ENCODE peak calls at places on chromosomes 3 and 15, in four cellular contexts. L, R, A and J are unnamed samples.

GRCh38 chr3:122019493-122019892 is 2.6 kb downstream of the ILDR1 start:
- DNase-seq in R (no peak), L (no peak), A (no peak), J (no peak)

GRCh38 chr15:100570735-100571363 is 31.1 kb downstream of the LINS1 start:
- DNase-seq in L (no peak), A (no peak), R (no peak), J (no peak)

GRCh38 chr3:23667536-23668429 is 138.0 kb upstream of the UBE2E1 start:
- DNase-seq in R (no peak), A (no peak), L (no peak), J (peak)

GRCh38 chr3:183252108-183252782 is 808 bp upstream of the B3GNT5 start:
- DNase-seq in R (no peak), A (no peak), L (no peak), J (no peak)

GRCh38 chr15:58442122-58442521 is 10.3 kb downstream of the LIPC start:
- DNase-seq in L (no peak), A (no peak), R (no peak), J (no peak)

GRCh38 chr15:63246691-63247464 is 30.5 kb upstream of the APH1B start:
- DNase-seq in A (no peak), L (no peak), R (no peak), J (peak)

GRCh38 chr3:38454179-38454883 is 641 bp downstream of the ACVR2B start:
- DNase-seq in A (peak), L (peak), R (no peak), J (peak)

GRCh38 chr3:126621171-126621570 is 33.8 kb downstream of the TXNRD3 start:
- DNase-seq in A (no peak), R (no peak), L (no peak), J (peak)

GRCh38 chr3:76585794-76586392 is 454.0 kb upstream of the ROBO2 start:
- DNase-seq in R (no peak), A (no peak), L (peak), J (peak)

GRCh38 chr3:189262746-189263145 is 91.0 kb downstream of the TPRG1 start:
- DNase-seq in R (no peak), L (no peak), A (no peak), J (no peak)

GRCh38 chr3:4550957-4551754 is 58.0 kb downstream of the ITPR1 start:
- DNase-seq in R (no peak), A (no peak), L (no peak), J (peak)

GRCh38 chr15:41879321-41879845 is 14.5 kb downstream of the SPTBN5 start:
- DNase-seq in L (no peak), R (no peak), A (no peak), J (no peak)

GRCh38 chr15:88912500-88912921 is 668 bp downstream of the MFGE8 start:
- DNase-seq in A (no peak), L (peak), R (no peak), J (peak)

GRCh38 chr3:139238281-139239030 is 105.4 kb upstream of the MRPS22 start:
- DNase-seq in R (no peak), L (no peak), A (no peak), J (no peak)

GRCh38 chr3:188092648-188093047 is 61.3 kb upstream of the LPP start:
- DNase-seq in A (no peak), R (no peak), L (no peak), J (peak)

GRCh38 chr15:64333986-64334385 is 22.0 kb downstream of the CSNK1G1 start:
- DNase-seq in R (no peak), A (no peak), L (no peak), J (no peak)

GRCh38 chr3:112676659-112677234 is 35.8 kb upstream of the CCDC80 start:
- DNase-seq in R (peak), L (peak), A (no peak), J (peak)

GRCh38 chr3:174891524-174892203 is 32.5 kb downstream of the NAALADL2 start:
- DNase-seq in A (no peak), L (peak), R (no peak), J (no peak)

GRCh38 chr3:29171583-29171990 is 109.3 kb upstream of the RBMS3 start:
- DNase-seq in R (no peak), A (no peak), L (no peak), J (peak)

GRCh38 chr3:139934557-139935070 is 371 bp upstream of the CLSTN2 start:
- DNase-seq in R (peak), L (peak), A (peak), J (peak)

GRCh38 chr15:87038404-87038803 is 958.7 kb downstream of the AGBL1 start:
- DNase-seq in L (peak), R (peak), A (no peak), J (no peak)

GRCh38 chr15:101370330-101371024 is 75.4 kb upstream of the SNRPA1 start:
- DNase-seq in A (no peak), L (no peak), R (no peak), J (no peak)

GRCh38 chr15:45378149-45378912 is at the start of gene GATM:
- DNase-seq in A (peak), L (peak), R (peak), J (peak)

GRCh38 chr15:74869726-74870407 is 3.3 kb downstream of the SCAMP2 start:
- DNase-seq in A (no peak), R (no peak), L (no peak), J (peak)

GRCh38 chr15:78242128-78242527 is 7.8 kb upstream of the ACSBG1 start:
- DNase-seq in R (peak), A (peak), L (peak), J (peak)

GRCh38 chr3:188286087-188286513 is 132.1 kb downstream of the LPP start:
- DNase-seq in L (no peak), A (no peak), R (no peak), J (peak)

GRCh38 chr3:10249833-10250232 is 1.6 kb downstream of the TATDN2 start:
- DNase-seq in L (no peak), R (no peak), A (no peak), J (peak)

GRCh38 chr15:51758645-51759044 is 7.2 kb downstream of the TMOD2 start:
- DNase-seq in A (no peak), R (no peak), L (no peak), J (peak)
- H2BK15ac ChIP-seq in A (no peak), R (no peak), L (no peak), J (no peak)

GRCh38 chr3:134464693-134465385 is 20.9 kb downstream of the ANAPC13 start:
- DNase-seq in A (no peak), L (peak), R (peak), J (no peak)

GRCh38 chr3:134460965-134461364 is 24.8 kb downstream of the ANAPC13 start:
- DNase-seq in L (no peak), R (no peak), A (no peak), J (peak)

GRCh38 chr3:134463676-134464611 is 21.8 kb downstream of the ANAPC13 start:
- DNase-seq in R (peak), L (peak), A (peak), J (peak)

GRCh38 chr3:134459506-134460041 is 26.2 kb downstream of the ANAPC13 start:
- DNase-seq in R (no peak), A (no peak), L (no peak), J (no peak)

DNA sequence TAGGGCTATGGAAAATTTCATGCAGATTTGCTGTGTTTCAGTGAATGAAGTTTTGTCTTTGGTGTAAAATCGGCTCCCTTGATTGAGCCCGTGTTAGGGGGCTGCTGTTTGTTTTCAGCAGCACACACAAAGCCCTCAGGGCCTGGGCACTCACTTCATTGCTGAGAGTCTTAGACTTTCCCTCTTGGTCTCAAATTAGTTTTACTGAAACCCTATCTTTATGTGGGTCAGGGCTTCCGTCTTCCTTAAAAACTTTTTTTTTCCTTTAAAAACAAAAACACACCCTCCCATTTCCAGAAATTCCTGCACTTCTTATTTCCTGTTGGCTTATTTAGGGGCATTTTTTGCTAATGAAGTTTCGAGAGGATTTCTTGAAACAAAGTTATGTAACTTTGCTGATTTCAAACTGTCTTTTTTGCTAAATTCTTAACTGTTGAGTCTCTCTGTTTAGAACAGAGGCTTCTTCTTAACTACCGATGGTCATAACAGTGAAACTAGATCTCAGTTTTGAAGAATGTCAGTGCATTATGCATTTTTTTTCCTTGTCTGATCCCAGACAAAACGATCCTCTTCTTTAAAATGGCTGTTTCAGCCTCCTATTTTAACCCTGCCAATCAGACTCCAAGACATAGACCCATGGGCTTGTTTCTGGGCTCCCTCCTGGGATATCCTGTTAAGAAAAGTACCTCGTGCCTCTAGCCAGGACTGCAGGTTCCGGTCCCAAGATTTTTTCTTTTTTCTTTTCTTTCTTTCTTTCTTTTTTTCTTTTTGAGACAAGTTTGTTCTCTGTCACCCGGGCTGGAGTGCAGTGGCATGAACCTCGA is 23.3 kb downstream of the ANAPC13 start:
- DNase-seq in R (no peak), L (no peak), A (no peak), J (peak)
- H2AK5ac ChIP-seq in R (no peak), L (no peak), A (no peak), J (peak)

GRCh38 chr3:45204136-45204535 is 22.0 kb downstream of the TMEM158 start:
- DNase-seq in A (no peak), R (no peak), L (no peak), J (peak)
- H2BK15ac ChIP-seq in A (no peak), R (no peak), L (no peak), J (no peak)

DNA sequence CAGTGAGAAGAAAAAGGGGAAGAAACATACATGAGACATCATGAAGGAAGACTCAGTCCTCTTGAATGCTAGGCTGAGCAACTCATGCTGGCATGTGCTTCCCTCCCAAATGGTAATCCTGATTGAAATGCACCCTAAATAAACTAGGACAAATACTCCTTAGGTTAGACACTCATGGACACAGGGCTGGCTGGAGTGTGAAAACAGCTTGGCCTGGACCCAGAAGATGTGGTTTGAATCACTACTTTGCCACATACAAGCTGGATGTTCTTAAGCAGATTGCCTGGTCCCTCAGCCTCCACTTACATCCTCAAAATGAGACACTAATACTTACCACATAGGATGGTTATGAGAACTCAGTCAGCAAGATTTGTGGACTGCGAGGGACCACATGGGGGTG is 138.7 kb upstream of the SLC7A14 start:
- DNase-seq in A (no peak), R (no peak), L (peak), J (peak)
- H2AK5ac ChIP-seq in A (no peak), R (no peak), L (no peak), J (peak)

GRCh38 chr15:80744411-80744810 is 34.8 kb upstream of the CEMIP start:
- DNase-seq in R (no peak), L (no peak), A (no peak), J (no peak)
- H2BK15ac ChIP-seq in R (no peak), L (no peak), A (no peak), J (no peak)

DNA sequence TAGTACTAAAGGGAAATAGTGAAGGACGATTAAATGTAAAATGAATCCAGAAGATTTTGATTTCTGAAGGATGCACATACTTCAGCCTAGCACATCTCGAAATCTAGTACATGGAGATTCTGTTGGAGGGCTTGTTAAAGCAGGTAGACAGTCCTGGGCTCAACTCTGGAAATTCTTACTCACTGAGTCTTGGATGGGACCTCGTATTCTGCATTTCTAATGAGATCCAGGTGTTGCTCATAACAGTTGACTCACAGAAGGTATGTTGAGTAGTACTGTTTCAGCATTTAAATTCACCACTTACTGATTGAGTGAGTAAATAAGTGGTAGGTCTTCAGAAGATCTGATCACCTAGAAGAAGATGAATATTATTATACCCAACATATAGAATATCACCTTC is 623.4 kb upstream of the SGO1 start:
- DNase-seq in L (no peak), R (no peak), A (no peak), J (no peak)
- H2AK5ac ChIP-seq in L (no peak), R (no peak), A (no peak), J (no peak)